ENCODE peak calls at places on chromosomes 1 and 21, in nine cellular contexts. D is CD8-positive, alpha-beta memory T cell; X is PC-3; K is breast epithelium; G is stomach; C is Peyer's patch; Y is uterus; I is PC-9; Z is right lobe of liver. H is an unnamed sample.

GRCh38 chr1:227449051-227449450 is 114.3 kb upstream of the ZNF678 start:
- DNase-seq in D (no peak), X (peak; percentile 63), K (no peak), G (no peak), C (no peak), Y (no peak), I (peak; percentile 43), Z (no peak), H (peak; percentile 42)

GRCh38 chr1:11357291-11357690 is 84.3 kb downstream of the UBIAD1 start:
- DNase-seq in D (no peak), X (no peak), K (no peak), G (no peak), C (no peak), Y (no peak), I (no peak), Z (no peak), H (no peak)

GRCh38 chr1:240691521-240692338 is 79.8 kb upstream of the GREM2 start:
- DNase-seq in D (no peak), X (peak; percentile 78), K (no peak), G (peak; percentile 36), C (no peak), Y (peak; percentile 22), I (peak; percentile 17), Z (peak; percentile 58), H (no peak)

GRCh38 chr1:167541610-167542009 is 12.0 kb downstream of the CREG1 start:
- DNase-seq in D (no peak), X (no peak), K (no peak), G (no peak), C (no peak), Y (no peak), I (no peak), Z (no peak), H (no peak)

GRCh38 chr1:176448340-176448739 is 14.6 kb upstream of the PAPPA2 start:
- DNase-seq in D (no peak), X (no peak), K (no peak), G (no peak), C (no peak), Y (no peak), I (no peak), Z (no peak), H (no peak)

GRCh38 chr1:203662821-203663220 is 36.2 kb downstream of the ATP2B4 start:
- DNase-seq in D (no peak), X (no peak), K (no peak), G (no peak), C (no peak), Y (no peak), I (no peak), Z (no peak), H (no peak)

GRCh38 chr1:180117764-180118116 is 36.9 kb upstream of the QSOX1 start:
- DNase-seq in D (no peak), X (peak; percentile 80), K (no peak), G (no peak), C (no peak), Y (peak; percentile 41), I (peak; percentile 30), Z (no peak), H (no peak)

GRCh38 chr1:115090547-115090946 is 1.2 kb upstream of the TSPAN2 start:
- DNase-seq in D (no peak), X (no peak), K (no peak), G (no peak), C (no peak), Y (peak; percentile 65), I (no peak), Z (no peak), H (no peak)

GRCh38 chr1:155184835-155185782 is 11.5 kb downstream of the TRIM46 start:
- DNase-seq in D (no peak), X (no peak), K (no peak), G (peak; percentile 93), C (peak; percentile 70), Y (no peak), I (peak; percentile 56), Z (peak; percentile 59), H (peak; percentile 63)

GRCh38 chr1:223257856-223258255 is 106.1 kb downstream of the SUSD4 start:
- DNase-seq in D (no peak), X (no peak), K (no peak), G (no peak), C (no peak), Y (no peak), I (no peak), Z (no peak), H (no peak)

GRCh38 chr1:36400825-36401601 is 3.3 kb upstream of the LSM10 start:
- DNase-seq in D (peak; percentile 11), X (no peak), K (peak; percentile 54), G (peak; percentile 55), C (peak; percentile 58), Y (peak; percentile 73), I (no peak), Z (peak; percentile 81), H (no peak)

GRCh38 chr1:31745071-31745897 is 18.9 kb downstream of the ADGRB2 start:
- DNase-seq in D (no peak), X (peak; percentile 64), K (no peak), G (peak; percentile 75), C (peak; percentile 84), Y (peak; percentile 69), I (peak; percentile 68), Z (peak; percentile 69), H (peak; percentile 89)

GRCh38 chr21:46551636-46552241 is 53.1 kb downstream of the S100B start:
- DNase-seq in D (peak; percentile 48), X (no peak), K (no peak), G (peak; percentile 29), C (no peak), Y (no peak), I (no peak), Z (peak; percentile 69), H (no peak)

GRCh38 chr1:64133036-64133435 is 70.4 kb upstream of the UBE2U start:
- DNase-seq in D (no peak), X (peak; percentile 97), K (no peak), G (no peak), C (no peak), Y (no peak), I (peak; percentile 80), Z (no peak), H (no peak)

GRCh38 chr1:35931424-35932157 is 686 bp downstream of the AGO3 start:
- DNase-seq in D (no peak), X (peak; percentile 32), K (no peak), G (peak; percentile 40), C (no peak), Y (no peak), I (no peak), Z (peak; percentile 62), H (peak; percentile 33)

GRCh38 chr1:214623430-214623829 is 20.4 kb downstream of the CENPF start:
- DNase-seq in D (no peak), X (peak; percentile 81), K (no peak), G (no peak), C (no peak), Y (no peak), I (no peak), Z (no peak), H (no peak)

GRCh38 chr1:160862151-160863061 is at the start of gene CD244:
- DNase-seq in D (peak; percentile 63), X (peak; percentile 64), K (no peak), G (peak; percentile 38), C (no peak), Y (no peak), I (no peak), Z (no peak), H (peak; percentile 57)

GRCh38 chr1:192660613-192661012 is 24.7 kb downstream of the RGS13 start:
- DNase-seq in D (no peak), X (no peak), K (no peak), G (no peak), C (no peak), Y (no peak), I (no peak), Z (no peak), H (no peak)

GRCh38 chr1:247358920-247359319 is 27.3 kb upstream of the ZNF496 start:
- DNase-seq in D (no peak), X (peak; percentile 65), K (no peak), G (no peak), C (no peak), Y (no peak), I (no peak), Z (no peak), H (no peak)

GRCh38 chr1:200075522-200075921 is 48.0 kb downstream of the NR5A2 start:
- DNase-seq in D (no peak), X (no peak), K (no peak), G (no peak), C (no peak), Y (no peak), I (no peak), Z (no peak), H (no peak)

GRCh38 chr21:35644523-35644922 is 415.8 kb downstream of the SETD4 start:
- DNase-seq in D (no peak), X (no peak), K (no peak), G (no peak), C (no peak), Y (no peak), I (no peak), Z (no peak), H (no peak)

DNA sequence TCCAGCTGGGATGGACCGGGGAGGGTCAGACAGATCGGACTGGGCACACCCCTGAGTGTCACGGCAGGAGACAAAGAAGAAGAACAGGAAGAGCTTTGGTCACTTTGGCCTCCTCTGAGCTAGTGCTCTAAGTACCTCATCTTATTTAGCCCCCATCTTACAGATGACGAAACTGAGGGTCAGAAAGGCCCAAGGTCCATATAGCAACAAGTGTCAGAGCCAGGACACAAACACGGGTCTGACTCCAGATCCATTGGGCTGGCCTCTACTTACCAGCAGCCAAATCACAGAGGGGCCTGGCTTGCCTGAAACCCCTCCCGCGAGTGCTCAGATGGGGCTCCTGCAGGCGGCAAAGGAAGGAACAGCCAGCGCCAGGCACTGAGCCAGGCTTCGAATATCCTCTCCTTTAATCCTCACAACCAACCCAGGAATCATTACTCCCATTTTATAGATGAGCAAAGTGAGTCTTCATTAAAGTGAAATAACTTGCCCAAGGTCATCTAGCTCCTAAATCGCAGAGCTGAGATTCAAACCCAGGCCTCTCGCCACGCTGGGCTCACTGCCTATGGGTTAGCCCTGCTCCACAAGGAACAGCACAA is 25.7 kb upstream of the SELENON start:
- DNase-seq in D (no peak), X (no peak), K (no peak), G (no peak), C (no peak), Y (no peak), I (no peak), Z (no peak), H (no peak)
- H3K4me1 ChIP-seq in D (peaks cover 75% of the 10 kb centered on the region), X (peaks cover 12% of the 10 kb centered on the region), K (no peaks in the 10 kb centered on the region), G (peaks cover 70% of the 10 kb centered on the region), C (peaks cover 8% of the 10 kb centered on the region), Y (peaks cover 11% of the 10 kb centered on the region), I (peaks cover 25% of the 10 kb centered on the region), Z (peaks cover 37% of the 10 kb centered on the region), H (peaks cover 4% of the 10 kb centered on the region)

GRCh38 chr1:3707298-3707938 is 44.8 kb upstream of the CCDC27 start:
- DNase-seq in D (no peak), X (peak; percentile 42), K (no peak), G (no peak), C (no peak), Y (no peak), I (no peak), Z (no peak), H (no peak)
- H3K4me3 ChIP-seq in D (no peak overlapping the region), X (no peak overlapping the region), K (peak overlapping the region; percentile 9), G (no peak overlapping the region), C (no peak overlapping the region), Y (no peak overlapping the region), I (no peak overlapping the region), Z (no peak overlapping the region), H (no peak overlapping the region)

GRCh38 chr1:14259191-14259757 is 339.2 kb upstream of the KAZN start:
- DNase-seq in D (no peak), X (no peak), K (peak; percentile 61), G (peak; percentile 51), C (peak; percentile 60), Y (peak; percentile 94), I (no peak), Z (no peak), H (peak; percentile 2)
- H3K27ac ChIP-seq in D (no peak overlapping the region), X (no peak overlapping the region), K (peak overlapping the region; percentile 54), G (peak overlapping the region; percentile 48), C (peak overlapping the region; percentile 54), Y (peak overlapping the region; percentile 65), I (no peak overlapping the region), Z (no peak overlapping the region), H (peak overlapping the region; percentile 47)

GRCh38 chr21:38805282-38806152 is at the start of gene ETS2:
- DNase-seq in D (peak; percentile 59), X (peak; percentile 95), K (peak; percentile 82), G (peak; percentile 90), C (peak; percentile 95), Y (peak; percentile 90), I (peak; percentile 83), Z (peak; percentile 96), H (peak; percentile 97)
- H3K4me1 ChIP-seq in D (peaks cover 23% of the 10 kb centered on the region), X (peaks cover 75% of the 10 kb centered on the region), K (no peaks in the 10 kb centered on the region), G (peaks cover 66% of the 10 kb centered on the region), C (no peaks in the 10 kb centered on the region), Y (no peaks in the 10 kb centered on the region), I (peaks cover 33% of the 10 kb centered on the region), Z (peaks cover 27% of the 10 kb centered on the region), H (peaks cover 17% of the 10 kb centered on the region)

H was measured in small intestine.